ENCODE peak calls at places on chromosomes 11 and 22, in five cellular contexts. D is spleen, L is lower lobe of right lung, O is PC-3, J is sigmoid colon. H is an unnamed sample.
A peak's percentile ranks its signal among the peaks of the same experiment; 100 is the strongest.

GRCh38 chr11:86162257-86162656 is 82.3 kb upstream of the EED start:
- DNase-seq in J (peak; percentile 91), D (no peak), O (peak; percentile 26), L (peak; percentile 52), H (no peak)

GRCh38 chr11:120386774-120387371 is 50.7 kb downstream of the ARHGEF12 start:
- DNase-seq in D (no peak), L (no peak), O (no peak), J (no peak), H (no peak)

GRCh38 chr11:3984896-3985295 is 109.7 kb upstream of the RRM1 start:
- DNase-seq in L (no peak), O (no peak), J (no peak), D (no peak), H (no peak)

GRCh38 chr11:95567685-95568084 is 221.9 kb downstream of the FAM76B start:
- DNase-seq in L (no peak), O (no peak), D (no peak), J (no peak), H (no peak)

GRCh38 chr22:49929553-49929979 is 11.1 kb downstream of the CRELD2 start:
- DNase-seq in J (peak; percentile 80), O (peak; percentile 62), D (peak; percentile 97), L (peak; percentile 80), H (no peak)

GRCh38 chr11:75593337-75593915 is 31.4 kb downstream of the SERPINH1 start:
- DNase-seq in O (no peak), D (no peak), L (no peak), J (no peak), H (no peak)

GRCh38 chr11:44333271-44334218 is 23.6 kb upstream of the ALX4 start:
- DNase-seq in O (no peak), D (no peak), J (no peak), L (no peak), H (no peak)

GRCh38 chr11:79039122-79039521 is 401.7 kb downstream of the TENM4 start:
- DNase-seq in O (no peak), D (no peak), J (no peak), L (no peak), H (no peak)

GRCh38 chr22:38270091-38270972 is 2.5 kb downstream of the TMEM184B start:
- DNase-seq in D (no peak), O (no peak), J (no peak), L (no peak), H (no peak)

GRCh38 chr22:44519895-44520294 is 21.9 kb upstream of the RTL6 start:
- DNase-seq in L (no peak), D (no peak), J (no peak), O (no peak), H (no peak)

GRCh38 chr11:122098223-122098980 is 17.6 kb downstream of the BLID start:
- DNase-seq in O (peak; percentile 49), L (no peak), J (no peak), D (no peak), H (no peak)

GRCh38 chr11:43987384-43988039 is 45.1 kb downstream of the C11orf96 start:
- DNase-seq in O (peak; percentile 48), J (peak; percentile 96), L (peak; percentile 74), D (no peak), H (no peak)

GRCh38 chr22:24406322-24407277 is 20.8 kb upstream of the ADORA2A start:
- DNase-seq in J (no peak), L (no peak), O (no peak), D (no peak), H (no peak)

GRCh38 chr11:132604446-132604845 is 927.9 kb downstream of the OPCML start:
- DNase-seq in D (no peak), L (no peak), O (no peak), J (no peak), H (no peak)

GRCh38 chr11:93988455-93988854 is 32.7 kb upstream of the HEPHL1 start:
- DNase-seq in J (no peak), O (no peak), D (no peak), L (no peak), H (no peak)

GRCh38 chr11:76885390-76886097 is 24.8 kb downstream of the ACER3 start:
- DNase-seq in D (no peak), L (no peak), O (peak; percentile 77), J (no peak), H (no peak)

GRCh38 chr11:45285289-45285828 is 782 bp downstream of the SYT13 start:
- DNase-seq in O (no peak), D (no peak), J (no peak), L (no peak), H (no peak)

GRCh38 chr11:115664313-115664712 is 160.1 kb upstream of the CADM1 start:
- DNase-seq in O (no peak), J (no peak), D (no peak), L (no peak), H (no peak)

GRCh38 chr11:123775274-123775673 is 21.0 kb upstream of the OR6X1 start:
- DNase-seq in O (no peak), J (no peak), D (no peak), L (no peak), H (no peak)

GRCh38 chr11:134030853-134031252 is 38.0 kb upstream of the JAM3 start:
- DNase-seq in O (no peak), J (no peak), D (no peak), L (no peak), H (no peak)

GRCh38 chr22:49396817-49397216 is 430.9 kb downstream of the BRD1 start:
- DNase-seq in D (no peak), L (peak; percentile 36), O (no peak), J (no peak), H (no peak)

GRCh38 chr11:4060182-4060923 is 34.2 kb upstream of the RRM1 start:
- DNase-seq in O (no peak), D (no peak), L (no peak), J (no peak), H (no peak)

GRCh38 chr22:36409911-36410756 is 22.4 kb upstream of the MYH9 start:
- DNase-seq in L (peak; percentile 96), O (peak; percentile 97), D (peak; percentile 92), J (peak; percentile 78), H (peak; percentile 75)

GRCh38 chr22:45671783-45672563 is at the start of gene ATXN10:
- DNase-seq in J (peak; percentile 78), O (peak; percentile 61), L (peak; percentile 71), D (peak; percentile 91), H (no peak)

GRCh38 chr11:123822022-123822421 is 15.9 kb upstream of the OR6M1 start:
- DNase-seq in L (no peak), O (no peak), J (no peak), D (no peak), H (no peak)

GRCh38 chr11:12083380-12083779 is 27.0 kb upstream of the MICAL2 start:
- DNase-seq in J (no peak), O (no peak), D (no peak), L (no peak), H (no peak)

GRCh38 chr11:67284811-67285540 is 4.1 kb upstream of the ANKRD13D start:
- DNase-seq in J (peak; percentile 66), L (peak; percentile 59), D (peak; percentile 88), O (no peak), H (no peak)

GRCh38 chr11:2579315-2580060 is 120.3 kb downstream of the KCNQ1OT1 start:
- DNase-seq in O (no peak), J (peak; percentile 48), D (peak; percentile 63), L (peak; percentile 36), H (no peak)

GRCh38 chr22:30795118-30795517 is 100.4 kb downstream of the OSBP2 start:
- DNase-seq in O (no peak), L (no peak), J (no peak), D (no peak), H (no peak)

GRCh38 chr22:39230261-39231196 is 14.3 kb downstream of the PDGFB start:
- DNase-seq in D (no peak), J (no peak), L (no peak), O (no peak), H (no peak)

GRCh38 chr11:353315-353857 is 15.9 kb upstream of the B4GALNT4 start:
- DNase-seq in L (peak; percentile 73), J (peak; percentile 96), D (peak; percentile 83), O (peak; percentile 13), H (no peak)

GRCh38 chr22:45262931-45263789 is 21.6 kb upstream of the UPK3A start:
- DNase-seq in L (peak; percentile 61), J (no peak), O (no peak), D (peak; percentile 90), H (peak; percentile 82)

GRCh38 chr22:44452531-44453420 is 45.3 kb downstream of the RTL6 start:
- DNase-seq in D (peak; percentile 51), O (no peak), J (no peak), L (no peak), H (no peak)

GRCh38 chr22:33919591-33920501 is at the start of gene LARGE1:
- DNase-seq in J (peak; percentile 79), L (peak; percentile 64), D (peak; percentile 84), O (no peak), H (no peak)

GRCh38 chr11:112345166-112345565 is 84.5 kb upstream of the PLET1 start:
- DNase-seq in J (no peak), O (no peak), L (no peak), D (no peak), H (no peak)

DNA sequence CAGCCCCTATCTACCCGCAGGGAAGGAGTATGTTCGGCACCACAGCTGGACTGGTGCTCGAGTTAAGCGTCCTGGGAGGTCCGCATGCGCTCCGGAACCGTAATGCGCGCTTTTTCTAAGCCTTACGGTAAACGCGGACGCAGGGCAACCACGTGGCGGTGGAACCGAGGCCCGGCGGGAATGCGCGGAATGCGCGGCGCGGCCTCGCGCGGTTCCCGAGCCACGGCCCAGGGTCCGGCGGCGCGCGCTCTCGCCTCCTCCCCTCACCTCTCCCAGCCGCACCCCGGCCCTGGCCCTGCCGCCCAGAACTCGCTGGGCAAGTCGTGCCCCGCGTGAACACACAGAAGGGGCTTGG is 4.5 kb upstream of the CCND1 start:
- DNase-seq in J (peak; percentile 82), D (no peak), L (peak; percentile 80), O (peak; percentile 89), H (no peak)
- H3K4me3 ChIP-seq in J (peak overlapping the region; percentile 45), D (peak overlapping the region; percentile 5), L (peak overlapping the region; percentile 80), O (peak overlapping the region; percentile 59), H (no peak overlapping the region)

GRCh38 chr22:17647996-17648395 is 9.4 kb downstream of the BCL2L13 start:
- DNase-seq in O (no peak), J (no peak), D (no peak), L (no peak), H (no peak)
- TF ChIP-seq CTCF in O (no peak), J (no peak), D (no peak), L (no peak), H (no peak)

GRCh38 chr22:23144926-23145906 is at the start of gene RAB36:
- DNase-seq in O (peak; percentile 93), D (peak; percentile 99), J (peak; percentile 99), L (peak; percentile 99), H (peak; percentile 79)
- H3K4me3 ChIP-seq in O (peak within 1 kb of the TSS; percentile 65), D (peak within 1 kb of the TSS; percentile 24), J (peak within 1 kb of the TSS; percentile 49), L (peak within 1 kb of the TSS; percentile 61), H (no peak within 1 kb of the TSS)

DNA sequence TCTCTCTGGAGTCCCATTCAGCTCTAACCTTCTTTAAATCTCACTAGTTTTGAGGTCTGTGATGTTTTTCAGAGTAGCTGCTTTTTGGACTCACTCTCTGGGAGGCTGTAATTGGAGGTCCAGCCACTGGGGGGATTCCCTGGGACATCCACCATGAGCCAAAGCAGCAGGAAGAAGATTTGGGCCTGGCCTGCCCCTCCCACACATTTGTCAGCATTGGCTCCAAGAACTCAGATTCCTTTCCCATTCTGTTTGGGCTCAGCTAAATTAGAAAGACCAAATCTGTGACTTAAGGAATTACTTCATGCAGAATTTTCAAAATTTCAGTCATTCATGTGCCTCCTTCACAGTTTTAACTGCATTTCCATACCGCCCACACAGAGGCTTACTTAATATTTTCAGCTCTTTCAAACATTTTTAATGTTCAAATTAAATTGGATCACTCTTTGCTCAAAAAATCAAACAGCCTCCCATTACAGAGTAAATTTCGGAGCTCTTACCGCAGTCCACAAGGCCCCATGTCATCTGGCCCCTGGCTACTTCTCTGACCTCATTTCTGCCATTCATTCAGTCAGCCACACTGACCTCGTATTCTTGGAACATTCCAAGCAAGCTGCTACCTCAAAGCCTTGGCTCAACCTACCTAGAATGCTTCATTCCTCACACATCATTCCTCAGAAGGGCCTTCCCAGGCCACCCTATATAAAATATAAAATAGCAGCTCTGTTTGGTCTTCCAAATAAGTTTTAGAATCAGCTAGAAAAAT is 54.5 kb upstream of the RRAS2 start:
- DNase-seq in L (no peak), O (peak; percentile 27), D (no peak), J (peak; percentile 70), H (no peak)
- TF ChIP-seq CTCF in L (no peak), O (peak; percentile 30), D (no peak), J (no peak), H (peak; percentile 46)